ENCODE peak calls at places on chromosomes 16 and 17, in nine cellular contexts. One of them, this sample, is unnamed. For H3K4me1, the result is how much of the 10 kb centered on the place peaks cover.

GRCh38 chr16:55046146-55046460 is 115.4 kb downstream of the IRX5 start:
- DNase-seq in mucosa of descending colon: no peak
- DNase-seq in K562: no peak
- DNase-seq in HCT116: no peak
- DNase-seq in aorta: no peak
- DNase-seq in MM.1S: no peak
- DNase-seq in pancreas: no peak
- DNase-seq in neural progenitor cell: no peak
- DNase-seq in SK-N-SH: no peak
- DNase-seq in this sample: no peak

GRCh38 chr17:47279062-47279801 is 25.6 kb downstream of the ITGB3 start:
- DNase-seq in mucosa of descending colon: peak
- DNase-seq in K562: peak
- DNase-seq in HCT116: no peak
- DNase-seq in aorta: peak
- DNase-seq in MM.1S: peak
- DNase-seq in pancreas: no peak
- DNase-seq in neural progenitor cell: no peak
- DNase-seq in SK-N-SH: no peak
- DNase-seq in this sample: peak

GRCh38 chr17:80499961-80500665 is 23.7 kb upstream of the NPTX1 start:
- DNase-seq in mucosa of descending colon: no peak
- DNase-seq in K562: no peak
- DNase-seq in HCT116: no peak
- DNase-seq in aorta: no peak
- DNase-seq in MM.1S: no peak
- DNase-seq in pancreas: no peak
- DNase-seq in neural progenitor cell: no peak
- DNase-seq in SK-N-SH: no peak
- DNase-seq in this sample: no peak

GRCh38 chr17:19248923-19249574 is 11.9 kb downstream of the EPN2 start:
- DNase-seq in mucosa of descending colon: no peak
- DNase-seq in K562: no peak
- DNase-seq in HCT116: no peak
- DNase-seq in aorta: peak
- DNase-seq in MM.1S: no peak
- DNase-seq in pancreas: no peak
- DNase-seq in neural progenitor cell: no peak
- DNase-seq in SK-N-SH: no peak
- DNase-seq in this sample: peak

GRCh38 chr17:79355186-79355585 is 255.7 kb downstream of the RBFOX3 start:
- DNase-seq in mucosa of descending colon: no peak
- DNase-seq in K562: no peak
- DNase-seq in HCT116: no peak
- DNase-seq in aorta: no peak
- DNase-seq in MM.1S: no peak
- DNase-seq in pancreas: no peak
- DNase-seq in neural progenitor cell: no peak
- DNase-seq in SK-N-SH: peak
- DNase-seq in this sample: no peak

GRCh38 chr17:81399481-81400153 is 4.4 kb downstream of the BAHCC1 start:
- DNase-seq in mucosa of descending colon: no peak
- DNase-seq in K562: peak
- DNase-seq in HCT116: no peak
- DNase-seq in aorta: no peak
- DNase-seq in MM.1S: no peak
- DNase-seq in pancreas: peak
- DNase-seq in neural progenitor cell: no peak
- DNase-seq in SK-N-SH: peak
- DNase-seq in this sample: no peak

GRCh38 chr16:67865318-67865717 is 7.5 kb upstream of the EDC4 start:
- DNase-seq in mucosa of descending colon: peak
- DNase-seq in K562: peak
- DNase-seq in HCT116: no peak
- DNase-seq in aorta: no peak
- DNase-seq in MM.1S: peak
- DNase-seq in pancreas: no peak
- DNase-seq in neural progenitor cell: peak
- DNase-seq in SK-N-SH: peak
- DNase-seq in this sample: peak

GRCh38 chr16:79776243-79776884 is 175.8 kb upstream of the MAF start:
- DNase-seq in mucosa of descending colon: peak
- DNase-seq in K562: no peak
- DNase-seq in HCT116: no peak
- DNase-seq in aorta: no peak
- DNase-seq in MM.1S: no peak
- DNase-seq in pancreas: no peak
- DNase-seq in neural progenitor cell: peak
- DNase-seq in SK-N-SH: no peak
- DNase-seq in this sample: no peak

GRCh38 chr17:348012-348411 is 4.6 kb downstream of the RPH3AL start:
- DNase-seq in mucosa of descending colon: no peak
- DNase-seq in K562: no peak
- DNase-seq in HCT116: no peak
- DNase-seq in aorta: no peak
- DNase-seq in MM.1S: no peak
- DNase-seq in pancreas: no peak
- DNase-seq in neural progenitor cell: no peak
- DNase-seq in SK-N-SH: no peak
- DNase-seq in this sample: no peak

GRCh38 chr16:68473358-68474064 is 25.2 kb upstream of the SMPD3 start:
- DNase-seq in mucosa of descending colon: no peak
- DNase-seq in K562: no peak
- DNase-seq in HCT116: no peak
- DNase-seq in aorta: no peak
- DNase-seq in MM.1S: no peak
- DNase-seq in pancreas: no peak
- DNase-seq in neural progenitor cell: no peak
- DNase-seq in SK-N-SH: no peak
- DNase-seq in this sample: no peak

GRCh38 chr16:1772362-1772907 is at the start of gene EME2:
- DNase-seq in mucosa of descending colon: peak
- DNase-seq in K562: peak
- DNase-seq in HCT116: no peak
- DNase-seq in aorta: no peak
- DNase-seq in MM.1S: peak
- DNase-seq in pancreas: peak
- DNase-seq in neural progenitor cell: peak
- DNase-seq in SK-N-SH: peak
- DNase-seq in this sample: no peak

GRCh38 chr17:3984719-3985444 is 20.6 kb upstream of the ATP2A3 start:
- DNase-seq in mucosa of descending colon: no peak
- DNase-seq in K562: no peak
- DNase-seq in HCT116: no peak
- DNase-seq in aorta: no peak
- DNase-seq in MM.1S: no peak
- DNase-seq in pancreas: peak
- DNase-seq in neural progenitor cell: no peak
- DNase-seq in SK-N-SH: peak
- DNase-seq in this sample: no peak

GRCh38 chr17:59572301-59572924 is 7.0 kb downstream of the DHX40 start:
- DNase-seq in mucosa of descending colon: no peak
- DNase-seq in K562: no peak
- DNase-seq in HCT116: no peak
- DNase-seq in aorta: no peak
- DNase-seq in MM.1S: no peak
- DNase-seq in pancreas: no peak
- DNase-seq in neural progenitor cell: no peak
- DNase-seq in SK-N-SH: no peak
- DNase-seq in this sample: no peak

GRCh38 chr17:73719588-73720071 is 75.4 kb upstream of the SDK2 start:
- DNase-seq in mucosa of descending colon: peak
- DNase-seq in K562: no peak
- DNase-seq in HCT116: no peak
- DNase-seq in aorta: peak
- DNase-seq in MM.1S: no peak
- DNase-seq in pancreas: no peak
- DNase-seq in neural progenitor cell: peak
- DNase-seq in SK-N-SH: peak
- DNase-seq in this sample: no peak

GRCh38 chr17:73717690-73718089 is 73.4 kb upstream of the SDK2 start:
- DNase-seq in mucosa of descending colon: no peak
- DNase-seq in K562: no peak
- DNase-seq in HCT116: no peak
- DNase-seq in aorta: peak
- DNase-seq in MM.1S: no peak
- DNase-seq in pancreas: no peak
- DNase-seq in neural progenitor cell: no peak
- DNase-seq in SK-N-SH: no peak
- DNase-seq in this sample: no peak

GRCh38 chr17:73720187-73720834 is 76.1 kb upstream of the SDK2 start:
- DNase-seq in mucosa of descending colon: no peak
- DNase-seq in K562: no peak
- DNase-seq in HCT116: no peak
- DNase-seq in aorta: peak
- DNase-seq in MM.1S: no peak
- DNase-seq in pancreas: no peak
- DNase-seq in neural progenitor cell: no peak
- DNase-seq in SK-N-SH: no peak
- DNase-seq in this sample: no peak

GRCh38 chr17:73718362-73718761 is 74.1 kb upstream of the SDK2 start:
- DNase-seq in mucosa of descending colon: no peak
- DNase-seq in K562: no peak
- DNase-seq in HCT116: no peak
- DNase-seq in aorta: peak
- DNase-seq in MM.1S: no peak
- DNase-seq in pancreas: no peak
- DNase-seq in neural progenitor cell: no peak
- DNase-seq in SK-N-SH: no peak
- DNase-seq in this sample: no peak

DNA sequence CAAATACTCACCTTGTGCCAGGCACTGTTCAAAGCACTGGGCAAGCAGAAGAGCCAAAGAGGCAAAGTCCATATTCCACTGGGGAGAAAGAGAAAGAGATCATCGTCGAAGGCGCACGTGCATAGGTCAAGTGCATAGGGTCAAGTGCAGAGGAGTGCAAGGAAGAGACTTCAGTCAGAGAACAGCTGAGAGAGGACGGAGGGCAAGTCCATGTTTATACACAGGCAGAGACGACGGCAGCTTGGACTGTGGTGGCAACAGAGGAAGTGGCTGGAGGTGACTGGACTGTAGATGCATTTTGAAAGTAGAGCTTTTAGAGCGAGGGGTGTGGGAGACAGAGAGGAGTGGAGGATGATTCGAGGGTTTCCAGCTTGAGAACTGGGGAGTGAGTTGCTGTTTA is 74.7 kb upstream of the SDK2 start:
- DNase-seq in mucosa of descending colon: peak
- DNase-seq in K562: no peak
- DNase-seq in HCT116: no peak
- DNase-seq in aorta: peak
- DNase-seq in MM.1S: no peak
- DNase-seq in pancreas: no peak
- DNase-seq in neural progenitor cell: no peak
- DNase-seq in SK-N-SH: no peak
- DNase-seq in this sample: no peak
- H3K4me3 ChIP-seq in mucosa of descending colon: no peak
- H3K4me3 ChIP-seq in K562: no peak
- H3K4me3 ChIP-seq in HCT116: no peak
- H3K4me3 ChIP-seq in aorta: no peak
- H3K4me3 ChIP-seq in MM.1S: no peak
- H3K4me3 ChIP-seq in pancreas: no peak
- H3K4me3 ChIP-seq in neural progenitor cell: no peak
- H3K4me3 ChIP-seq in SK-N-SH: no peak
- H3K4me3 ChIP-seq in this sample: no peak

DNA sequence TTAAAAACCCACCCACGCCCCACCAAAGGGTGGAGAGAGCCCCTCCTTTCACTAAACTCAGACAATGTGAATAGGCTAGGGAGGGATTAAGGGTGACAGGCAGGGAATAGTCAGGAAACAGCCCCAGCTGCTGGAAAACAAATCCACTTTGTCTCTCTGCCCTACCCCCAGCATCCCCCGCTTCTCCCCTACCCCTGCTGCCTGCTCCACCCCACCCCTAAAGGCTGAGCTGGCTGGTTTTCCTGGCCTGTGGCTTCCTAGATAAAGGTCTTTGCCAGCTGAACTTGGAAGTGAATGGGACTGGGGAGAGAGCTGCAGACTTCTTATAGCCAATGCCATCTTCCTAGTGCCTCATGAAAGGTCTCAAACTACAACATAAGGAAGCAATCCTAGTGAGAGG is 15.0 kb downstream of the CAVIN1 start:
- DNase-seq in mucosa of descending colon: no peak
- DNase-seq in K562: no peak
- DNase-seq in HCT116: no peak
- DNase-seq in aorta: no peak
- DNase-seq in MM.1S: no peak
- DNase-seq in pancreas: no peak
- DNase-seq in neural progenitor cell: no peak
- DNase-seq in SK-N-SH: no peak
- DNase-seq in this sample: no peak
- H3K4me1 ChIP-seq in mucosa of descending colon: under half
- H3K4me1 ChIP-seq in K562: under half
- H3K4me1 ChIP-seq in HCT116: under half
- H3K4me1 ChIP-seq in aorta: under half
- H3K4me1 ChIP-seq in MM.1S: under half
- H3K4me1 ChIP-seq in pancreas: under half
- H3K4me1 ChIP-seq in neural progenitor cell: under half
- H3K4me1 ChIP-seq in SK-N-SH: under half
- H3K4me1 ChIP-seq in this sample: under half

DNA sequence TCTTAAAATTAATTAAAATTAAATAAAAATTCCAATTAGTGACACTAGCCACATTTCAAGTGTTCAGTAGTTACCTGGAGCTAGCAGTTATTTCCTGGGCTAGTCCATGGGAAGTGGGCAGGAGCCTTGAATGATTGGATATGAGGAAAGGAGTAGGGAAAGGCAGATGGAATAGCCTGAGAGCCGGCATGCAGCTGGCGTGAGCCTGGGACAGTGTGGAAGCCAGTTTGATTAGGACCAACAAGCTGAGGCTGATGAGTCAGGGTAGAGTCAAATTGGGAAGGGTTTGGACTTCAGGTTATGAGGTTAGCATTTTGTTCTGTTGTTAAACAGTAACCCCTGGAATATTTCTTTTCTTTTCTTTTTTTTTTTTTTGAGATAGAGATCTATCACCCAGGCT is 15.3 kb upstream of the GNA13 start:
- DNase-seq in mucosa of descending colon: no peak
- DNase-seq in K562: no peak
- DNase-seq in HCT116: no peak
- DNase-seq in aorta: no peak
- DNase-seq in MM.1S: no peak
- DNase-seq in pancreas: no peak
- DNase-seq in neural progenitor cell: no peak
- DNase-seq in SK-N-SH: no peak
- DNase-seq in this sample: no peak
- H3K4me3 ChIP-seq in mucosa of descending colon: no peak
- H3K4me3 ChIP-seq in K562: no peak
- H3K4me3 ChIP-seq in HCT116: no peak
- H3K4me3 ChIP-seq in aorta: no peak
- H3K4me3 ChIP-seq in MM.1S: no peak
- H3K4me3 ChIP-seq in pancreas: no peak
- H3K4me3 ChIP-seq in neural progenitor cell: no peak
- H3K4me3 ChIP-seq in SK-N-SH: no peak
- H3K4me3 ChIP-seq in this sample: no peak

DNA sequence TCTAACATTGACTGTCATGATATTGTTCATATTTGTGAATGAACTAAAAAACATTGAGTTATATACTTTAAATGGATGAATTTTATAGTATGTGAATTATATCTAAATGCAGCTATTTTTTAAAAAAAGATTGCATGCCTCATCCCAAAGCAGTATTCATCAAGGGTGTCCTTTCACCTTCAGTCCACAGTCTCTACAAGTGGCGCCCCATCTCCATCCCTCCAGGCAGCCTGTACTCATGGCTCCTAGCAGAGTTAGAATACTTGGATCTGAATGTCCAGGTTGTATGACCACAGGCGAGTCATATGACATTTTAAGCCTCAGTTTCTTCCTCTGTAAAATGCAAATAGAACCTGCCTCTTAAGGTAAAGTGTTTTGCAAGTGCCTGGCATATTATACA is 69.8 kb downstream of the TMEM100 start:
- DNase-seq in mucosa of descending colon: no peak
- DNase-seq in K562: no peak
- DNase-seq in HCT116: no peak
- DNase-seq in aorta: no peak
- DNase-seq in MM.1S: no peak
- DNase-seq in pancreas: no peak
- DNase-seq in neural progenitor cell: no peak
- DNase-seq in SK-N-SH: no peak
- DNase-seq in this sample: no peak
- H3K4me1 ChIP-seq in mucosa of descending colon: under half
- H3K4me1 ChIP-seq in K562: under half
- H3K4me1 ChIP-seq in HCT116: under half
- H3K4me1 ChIP-seq in aorta: under half
- H3K4me1 ChIP-seq in MM.1S: under half
- H3K4me1 ChIP-seq in pancreas: under half
- H3K4me1 ChIP-seq in neural progenitor cell: under half
- H3K4me1 ChIP-seq in SK-N-SH: under half
- H3K4me1 ChIP-seq in this sample: under half